ENCODE peak calls at places on chromosomes 11 and 22, in ten cellular contexts. L, C, D, F, T, S, W, K, I and M are unnamed samples.

GRCh38 chr11:75342966-75343870 is 8.2 kb downstream of the ARRB1 start:
- DNase-seq in I (no peak), W (no peak), F (no peak), L (peak; percentile 91), K (no peak), D (no peak), T (no peak), C (peak; percentile 55), S (no peak), M (no peak)

GRCh38 chr22:17710023-17710422 is 64.2 kb downstream of the BID start:
- DNase-seq in T (no peak), F (no peak), L (no peak), I (no peak), S (no peak), K (no peak), D (no peak), W (no peak), C (no peak), M (no peak)

GRCh38 chr11:123103326-123103980 is 41.5 kb upstream of the HSPA8 start:
- DNase-seq in S (peak; percentile 64), K (no peak), I (peak; percentile 59), F (peak; percentile 66), D (no peak), T (peak; percentile 16), L (peak; percentile 91), W (peak; percentile 92), C (peak; percentile 65), M (peak; percentile 21)

GRCh38 chr22:37546436-37547248 is 13.6 kb upstream of the CDC42EP1 start:
- DNase-seq in W (peak; percentile 70), S (no peak), T (no peak), D (no peak), K (peak; percentile 23), I (peak; percentile 91), C (peak; percentile 88), F (no peak), L (no peak), M (peak; percentile 52)

GRCh38 chr22:35330258-35330861 is 30.7 kb downstream of the TOM1 start:
- DNase-seq in D (no peak), F (no peak), C (no peak), L (no peak), T (peak; percentile 58), W (no peak), K (peak; percentile 55), I (peak; percentile 78), S (peak; percentile 84), M (peak; percentile 33)

GRCh38 chr11:44607324-44607962 is 42.0 kb downstream of the CD82 start:
- DNase-seq in K (no peak), C (peak; percentile 85), S (peak; percentile 70), F (no peak), D (no peak), L (no peak), T (peak; percentile 39), I (no peak), W (no peak), M (no peak)

GRCh38 chr22:49951001-49951677 is 9.4 kb upstream of the PIM3 start:
- DNase-seq in C (no peak), K (no peak), W (no peak), L (peak; percentile 28), D (no peak), S (no peak), F (no peak), I (no peak), T (no peak), M (no peak)

GRCh38 chr11:116644948-116645305 is 127.9 kb downstream of the BUD13 start:
- DNase-seq in S (no peak), L (no peak), I (no peak), D (no peak), F (no peak), W (no peak), T (no peak), K (no peak), C (no peak), M (no peak)

GRCh38 chr11:3605721-3606324 is 36.0 kb downstream of the ART5 start:
- DNase-seq in D (no peak), F (no peak), W (no peak), K (no peak), L (no peak), S (no peak), I (no peak), T (no peak), C (no peak), M (no peak)

GRCh38 chr22:19463491-19464469 is 15.2 kb downstream of the UFD1 start:
- DNase-seq in I (peak; percentile 44), L (no peak), T (no peak), F (no peak), K (no peak), C (peak; percentile 90), S (no peak), W (peak; percentile 70), D (no peak), M (no peak)

GRCh38 chr11:19642185-19642591 is 70.4 kb upstream of the NAV2 start:
- DNase-seq in S (no peak), I (no peak), W (peak; percentile 34), C (no peak), T (no peak), D (no peak), F (no peak), L (peak; percentile 52), K (no peak), M (no peak)

GRCh38 chr11:2445107-2445947 is 519 bp downstream of the KCNQ1 start:
- DNase-seq in D (no peak), T (peak; percentile 40), I (no peak), W (no peak), S (peak; percentile 73), K (no peak), C (no peak), L (peak; percentile 38), F (no peak), M (peak; percentile 14)

GRCh38 chr11:132258865-132259264 is 888.5 kb downstream of the NTM start:
- DNase-seq in S (no peak), C (peak; percentile 7), I (no peak), F (no peak), W (peak; percentile 6), L (no peak), T (no peak), D (no peak), K (no peak), M (no peak)

GRCh38 chr11:105109855-105110750 is 29.5 kb downstream of the CARD18 start:
- DNase-seq in T (no peak), D (no peak), C (peak; percentile 63), L (no peak), S (no peak), W (peak; percentile 57), F (no peak), I (no peak), K (no peak), M (no peak)

GRCh38 chr11:122920579-122920978 is 38.0 kb downstream of the JHY start:
- DNase-seq in I (no peak), S (no peak), K (no peak), C (no peak), W (no peak), T (no peak), D (no peak), F (peak; percentile 87), L (peak; percentile 94), M (no peak)

GRCh38 chr11:80899381-80899780 is 1458.6 kb upstream of the TENM4 start:
- DNase-seq in C (peak; percentile 20), S (no peak), L (no peak), T (no peak), F (no peak), I (no peak), D (no peak), K (no peak), W (no peak), M (no peak)

GRCh38 chr11:36564376-36565032 is 3.3 kb upstream of the RAG1 start:
- DNase-seq in K (no peak), T (peak; percentile 42), I (peak; percentile 53), C (peak; percentile 69), L (peak; percentile 78), S (peak; percentile 68), W (peak; percentile 89), D (peak; percentile 7), F (peak; percentile 61), M (peak; percentile 55)